ENCODE peak calls at places on chromosomes 7 and 10, in five cellular contexts. Z is pulmonary artery endothelial cell; C is activated CD4-positive, alpha-beta T cell treated with anti-CD3 and anti-CD28 coated beads, Interleukin-2, amount 50 U/mL, for 48 hours; S is NCI-H774; M is stomach. G is an unnamed sample.

GRCh38 chr7:50467817-50468610 is 17.9 kb upstream of the FIGNL1 start:
- DNase-seq in Z (peak), C (peak), S (no peak), M (peak), G (peak)

GRCh38 chr7:155412416-155413253 is 45.3 kb upstream of the EN2 start:
- DNase-seq in Z (no peak), C (peak), S (peak), M (peak), G (peak)

GRCh38 chr10:105743343-105744056 is 1102.4 kb downstream of the SORCS3 start:
- DNase-seq in Z (no peak), C (no peak), S (no peak), M (peak), G (no peak)

GRCh38 chr7:2510909-2511768 is 8.4 kb upstream of the LFNG start:
- DNase-seq in Z (no peak), C (peak), S (no peak), M (peak), G (no peak)

GRCh38 chr7:32336726-32337125 is 153.5 kb downstream of the LSM5 start:
- DNase-seq in Z (no peak), C (no peak), S (no peak), M (no peak), G (no peak)

GRCh38 chr10:62467509-62467908 is 93.3 kb downstream of the ZNF365 start:
- DNase-seq in Z (no peak), C (no peak), S (no peak), M (no peak), G (no peak)

GRCh38 chr10:52249850-52250395 is 64.2 kb upstream of the DKK1 start:
- DNase-seq in Z (no peak), C (no peak), S (no peak), M (no peak), G (no peak)

GRCh38 chr7:101200862-101201599 is at the start of gene MOGAT3:
- DNase-seq in Z (no peak), C (no peak), S (no peak), M (no peak), G (peak)

GRCh38 chr7:157606140-157606539 is 269.3 kb downstream of the DNAJB6 start:
- DNase-seq in Z (no peak), C (no peak), S (no peak), M (no peak), G (no peak)

GRCh38 chr10:33291053-33291592 is 43.3 kb downstream of the NRP1 start:
- DNase-seq in Z (no peak), C (no peak), S (no peak), M (no peak), G (no peak)

GRCh38 chr10:132684164-132684891 is 101.6 kb downstream of the NKX6-2 start:
- DNase-seq in Z (no peak), C (peak), S (no peak), M (no peak), G (peak)

GRCh38 chr7:99120916-99121315 is 23.0 kb downstream of the SMURF1 start:
- DNase-seq in Z (no peak), C (no peak), S (no peak), M (no peak), G (no peak)

GRCh38 chr10:2839081-2839725 is 228.1 kb upstream of the PFKP start:
- DNase-seq in Z (no peak), C (peak), S (peak), M (no peak), G (peak)

GRCh38 chr7:41879424-41879823 is 176.5 kb upstream of the INHBA start:
- DNase-seq in Z (no peak), C (no peak), S (no peak), M (no peak), G (no peak)

GRCh38 chr10:16436367-16436757 is 448 bp upstream of the PTER start:
- DNase-seq in Z (no peak), C (peak), S (no peak), M (no peak), G (no peak)

GRCh38 chr7:134701272-134701671 is 54.6 kb downstream of the BPGM start:
- DNase-seq in Z (no peak), C (no peak), S (no peak), M (no peak), G (no peak)

GRCh38 chr7:73905360-73905759 is 44.4 kb downstream of the TMEM270 start:
- DNase-seq in Z (no peak), C (no peak), S (no peak), M (no peak), G (peak)

GRCh38 chr7:38660427-38661099 is 29.4 kb upstream of the AMPH start:
- DNase-seq in Z (no peak), C (peak), S (peak), M (no peak), G (peak)

GRCh38 chr7:89914673-89915072 is 239.6 kb upstream of the STEAP1 start:
- DNase-seq in Z (no peak), C (no peak), S (no peak), M (no peak), G (no peak)

GRCh38 chr10:33332183-33333031 is 2.1 kb downstream of the NRP1 start:
- DNase-seq in Z (no peak), C (no peak), S (no peak), M (no peak), G (no peak)

GRCh38 chr10:71981024-71981867 is 17.1 kb downstream of the CHST3 start:
- DNase-seq in Z (no peak), C (no peak), S (no peak), M (no peak), G (no peak)

GRCh38 chr10:79937661-79938226 is 11.2 kb downstream of the SFTPD start:
- DNase-seq in Z (no peak), C (no peak), S (no peak), M (no peak), G (peak)

GRCh38 chr7:111587126-111587525 is 24.8 kb upstream of the IMMP2L start:
- DNase-seq in Z (no peak), C (no peak), S (no peak), M (no peak), G (no peak)

GRCh38 chr10:103295391-103296044 is 18.6 kb downstream of the INA start:
- DNase-seq in Z (no peak), C (no peak), S (no peak), M (no peak), G (no peak)

GRCh38 chr7:45296748-45297147 is 139.2 kb downstream of the RAMP3 start:
- DNase-seq in Z (no peak), C (no peak), S (no peak), M (no peak), G (no peak)

GRCh38 chr7:143518521-143518920 is 40.8 kb downstream of the TAS2R41 start:
- DNase-seq in Z (no peak), C (no peak), S (no peak), M (no peak), G (no peak)

GRCh38 chr10:14009315-14010082 is 321.2 kb downstream of the FRMD4A start:
- DNase-seq in Z (no peak), C (peak), S (peak), M (no peak), G (no peak)

GRCh38 chr10:76582536-76582935 is 1055.1 kb downstream of the KCNMA1 start:
- DNase-seq in Z (no peak), C (no peak), S (no peak), M (no peak), G (no peak)

GRCh38 chr10:51651063-51651462 is 48.3 kb downstream of the CSTF2T start:
- DNase-seq in Z (no peak), C (no peak), S (no peak), M (no peak), G (no peak)

GRCh38 chr10:929965-930364 is 1.5 kb downstream of the LARP4B start:
- DNase-seq in Z (no peak), C (no peak), S (no peak), M (no peak), G (no peak)

GRCh38 chr7:157043745-157044144 is 33.3 kb upstream of the MNX1 start:
- DNase-seq in Z (no peak), C (no peak), S (no peak), M (no peak), G (no peak)

GRCh38 chr10:119444866-119445265 is 97.7 kb downstream of the RGS10 start:
- DNase-seq in Z (no peak), C (no peak), S (no peak), M (no peak), G (no peak)

GRCh38 chr7:100627238-100627549 is 14.2 kb downstream of the TFR2 start:
- DNase-seq in Z (no peak), C (no peak), S (no peak), M (no peak), G (no peak)

GRCh38 chr7:266851-267840 is 22.8 kb upstream of the FOXL3 start:
- DNase-seq in Z (no peak), C (no peak), S (no peak), M (peak), G (peak)

GRCh38 chr10:32244421-32245207 is 102.3 kb downstream of the EPC1 start:
- DNase-seq in Z (no peak), C (peak), S (no peak), M (no peak), G (no peak)

GRCh38 chr10:3020881-3021280 is 46.5 kb upstream of the PFKP start:
- DNase-seq in Z (no peak), C (no peak), S (no peak), M (no peak), G (no peak)

GRCh38 chr7:42192851-42193456 is 44.1 kb downstream of the GLI3 start:
- DNase-seq in Z (no peak), C (no peak), S (no peak), M (no peak), G (no peak)

GRCh38 chr10:21650353-21650752 is 116.3 kb downstream of the MLLT10 start:
- DNase-seq in Z (no peak), C (no peak), S (no peak), M (no peak), G (no peak)

G was measured in H9.